ENCODE peak calls at places on chromosomes 2 and 18, in four cellular contexts. One of them, this sample, is unnamed.

GRCh38 chr2:195322324-195322723 is 334.7 kb upstream of the SLC39A10 start:
- DNase-seq in CD8-positive, alpha-beta T cell: no peak
- DNase-seq in fibroblast of pulmonary artery: no peak
- DNase-seq in body of pancreas: peak
- DNase-seq in this sample: no peak

GRCh38 chr18:61898576-61899205 is 5.9 kb upstream of the RNF152 start:
- DNase-seq in CD8-positive, alpha-beta T cell: no peak
- DNase-seq in fibroblast of pulmonary artery: no peak
- DNase-seq in body of pancreas: no peak
- DNase-seq in this sample: no peak

GRCh38 chr2:219512524-219513216 is 1.6 kb upstream of the ASIC4 start:
- DNase-seq in CD8-positive, alpha-beta T cell: no peak
- DNase-seq in fibroblast of pulmonary artery: no peak
- DNase-seq in body of pancreas: no peak
- DNase-seq in this sample: no peak

GRCh38 chr2:223055140-223055539 is 3.1 kb downstream of the KCNE4 start:
- DNase-seq in CD8-positive, alpha-beta T cell: no peak
- DNase-seq in fibroblast of pulmonary artery: peak
- DNase-seq in body of pancreas: peak
- DNase-seq in this sample: no peak

GRCh38 chr2:130834091-130834922 is 2.4 kb upstream of the ARHGEF4 start:
- DNase-seq in CD8-positive, alpha-beta T cell: no peak
- DNase-seq in fibroblast of pulmonary artery: peak
- DNase-seq in body of pancreas: peak
- DNase-seq in this sample: no peak

GRCh38 chr2:84223191-84223590 is 235.9 kb downstream of the SUCLG1 start:
- DNase-seq in CD8-positive, alpha-beta T cell: no peak
- DNase-seq in fibroblast of pulmonary artery: peak
- DNase-seq in body of pancreas: no peak
- DNase-seq in this sample: no peak

GRCh38 chr2:217367464-217367863 is 507.6 kb upstream of the TNP1 start:
- DNase-seq in CD8-positive, alpha-beta T cell: no peak
- DNase-seq in fibroblast of pulmonary artery: no peak
- DNase-seq in body of pancreas: no peak
- DNase-seq in this sample: no peak

GRCh38 chr2:230896346-230897115 is 28.5 kb downstream of the GPR55 start:
- DNase-seq in CD8-positive, alpha-beta T cell: no peak
- DNase-seq in fibroblast of pulmonary artery: no peak
- DNase-seq in body of pancreas: no peak
- DNase-seq in this sample: no peak

GRCh38 chr2:42562474-42563144 is 5.8 kb upstream of the MTA3 start:
- DNase-seq in CD8-positive, alpha-beta T cell: no peak
- DNase-seq in fibroblast of pulmonary artery: no peak
- DNase-seq in body of pancreas: peak
- DNase-seq in this sample: no peak

GRCh38 chr2:140892429-140892828 is 1238.4 kb downstream of the LRP1B start:
- DNase-seq in CD8-positive, alpha-beta T cell: no peak
- DNase-seq in fibroblast of pulmonary artery: peak
- DNase-seq in body of pancreas: no peak
- DNase-seq in this sample: no peak

GRCh38 chr2:73099486-73099885 is 13.3 kb downstream of the RAB11FIP5 start:
- DNase-seq in CD8-positive, alpha-beta T cell: no peak
- DNase-seq in fibroblast of pulmonary artery: no peak
- DNase-seq in body of pancreas: no peak
- DNase-seq in this sample: no peak

GRCh38 chr18:64311859-64312258 is 163.0 kb upstream of the LINC00305 start:
- DNase-seq in CD8-positive, alpha-beta T cell: no peak
- DNase-seq in fibroblast of pulmonary artery: no peak
- DNase-seq in body of pancreas: no peak
- DNase-seq in this sample: no peak

GRCh38 chr2:20506281-20506685 is 59.4 kb downstream of the RHOB start:
- DNase-seq in CD8-positive, alpha-beta T cell: no peak
- DNase-seq in fibroblast of pulmonary artery: peak
- DNase-seq in body of pancreas: no peak
- DNase-seq in this sample: no peak

GRCh38 chr2:20530520-20530919 is 83.6 kb downstream of the RHOB start:
- DNase-seq in CD8-positive, alpha-beta T cell: no peak
- DNase-seq in fibroblast of pulmonary artery: no peak
- DNase-seq in body of pancreas: no peak
- DNase-seq in this sample: no peak

GRCh38 chr2:33607905-33608304 is 8.8 kb upstream of the FAM98A start:
- DNase-seq in CD8-positive, alpha-beta T cell: no peak
- DNase-seq in fibroblast of pulmonary artery: peak
- DNase-seq in body of pancreas: no peak
- DNase-seq in this sample: no peak

GRCh38 chr2:132426033-132426432 is 9.4 kb downstream of the GPR39 start:
- DNase-seq in CD8-positive, alpha-beta T cell: no peak
- DNase-seq in fibroblast of pulmonary artery: no peak
- DNase-seq in body of pancreas: no peak
- DNase-seq in this sample: no peak

GRCh38 chr18:78769502-78770113 is 210.0 kb upstream of the SALL3 start:
- DNase-seq in CD8-positive, alpha-beta T cell: no peak
- DNase-seq in fibroblast of pulmonary artery: no peak
- DNase-seq in body of pancreas: no peak
- DNase-seq in this sample: no peak

GRCh38 chr2:25491966-25492532 is 150.3 kb upstream of the DNMT3A start:
- DNase-seq in CD8-positive, alpha-beta T cell: no peak
- DNase-seq in fibroblast of pulmonary artery: peak
- DNase-seq in body of pancreas: no peak
- DNase-seq in this sample: no peak

DNA sequence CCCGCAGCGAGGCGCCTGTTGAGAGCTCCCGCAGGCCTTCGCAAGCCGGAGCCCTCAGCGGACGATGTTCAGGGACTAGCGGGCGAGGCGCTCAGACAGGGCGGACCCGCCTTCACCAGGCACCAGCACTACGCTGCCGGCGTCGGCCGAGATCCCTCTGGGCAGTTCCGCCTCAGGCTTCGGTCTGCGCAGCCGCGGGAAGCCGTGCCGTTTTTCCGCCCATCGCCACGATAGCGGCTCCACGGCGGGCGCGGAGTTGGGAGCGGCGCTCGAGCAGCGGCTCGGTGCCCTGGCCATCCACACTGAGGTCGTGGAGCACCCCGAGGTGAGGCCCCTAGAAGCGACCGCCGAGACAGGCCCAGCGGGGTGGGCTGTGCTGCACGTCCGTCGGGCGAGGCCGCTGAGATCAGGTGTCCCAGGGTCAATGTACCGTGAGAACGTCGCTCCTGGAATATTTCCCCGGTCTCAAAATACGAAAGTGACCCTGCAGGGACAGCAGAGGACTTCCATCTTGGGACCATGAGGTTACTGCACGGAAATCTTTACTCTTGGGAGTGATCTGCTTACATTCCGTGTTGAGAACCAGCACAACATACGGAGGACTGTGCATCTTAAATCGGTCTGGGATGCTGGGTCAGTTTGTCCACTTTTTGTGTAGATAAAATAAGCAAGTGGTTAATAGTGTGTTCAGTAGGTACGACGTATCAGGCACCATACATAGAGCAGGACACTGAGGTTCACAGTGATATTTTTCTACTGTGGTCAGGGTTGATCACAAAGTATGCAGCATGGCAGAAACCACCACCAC is 13.3 kb upstream of the MTIF2 start:
- DNase-seq in CD8-positive, alpha-beta T cell: peak
- DNase-seq in fibroblast of pulmonary artery: peak
- DNase-seq in body of pancreas: peak
- DNase-seq in this sample: peak
- TF ChIP-seq CTCF in CD8-positive, alpha-beta T cell: no peak
- TF ChIP-seq CTCF in fibroblast of pulmonary artery: no peak
- TF ChIP-seq CTCF in body of pancreas: no peak
- TF ChIP-seq CTCF in this sample: no peak

DNA sequence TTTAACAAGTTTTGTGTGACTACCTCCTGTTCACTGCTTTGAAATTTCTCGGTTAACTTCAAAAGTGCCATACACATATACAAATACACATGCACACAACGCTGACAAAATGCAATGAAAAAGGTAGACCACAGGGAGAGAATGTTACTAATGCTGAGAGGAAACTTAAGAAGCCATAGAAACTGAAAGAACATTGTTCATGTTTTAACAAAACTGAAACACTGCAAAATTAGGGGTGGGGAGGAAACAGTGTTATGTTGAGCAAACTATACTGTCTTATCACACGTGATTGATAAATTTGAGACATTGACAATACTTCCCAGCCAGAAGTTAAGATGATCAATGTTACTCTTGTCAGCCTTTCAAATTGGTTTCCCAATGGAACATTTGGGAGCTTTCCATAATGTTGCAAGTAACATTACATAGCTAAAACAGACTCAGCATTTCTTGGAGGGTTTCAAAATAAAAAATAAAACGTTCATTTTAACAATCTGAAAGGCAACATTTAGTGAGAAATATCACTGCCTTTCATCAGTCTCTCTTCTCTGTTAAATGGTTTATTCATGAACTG is 165.5 kb downstream of the L3MBTL4 start:
- DNase-seq in CD8-positive, alpha-beta T cell: no peak
- DNase-seq in fibroblast of pulmonary artery: no peak
- DNase-seq in body of pancreas: no peak
- DNase-seq in this sample: no peak
- TF ChIP-seq CTCF in CD8-positive, alpha-beta T cell: no peak
- TF ChIP-seq CTCF in fibroblast of pulmonary artery: no peak
- TF ChIP-seq CTCF in body of pancreas: no peak
- TF ChIP-seq CTCF in this sample: no peak

GRCh38 chr2:179893616-179894015 is 32.2 kb upstream of the ZNF385B start:
- DNase-seq in CD8-positive, alpha-beta T cell: no peak
- DNase-seq in fibroblast of pulmonary artery: no peak
- DNase-seq in body of pancreas: no peak
- DNase-seq in this sample: no peak

GRCh38 chr2:179899666-179900065 is 38.3 kb upstream of the ZNF385B start:
- DNase-seq in CD8-positive, alpha-beta T cell: no peak
- DNase-seq in fibroblast of pulmonary artery: no peak
- DNase-seq in body of pancreas: no peak
- DNase-seq in this sample: no peak

GRCh38 chr2:179900655-179901054 is 39.2 kb upstream of the ZNF385B start:
- DNase-seq in CD8-positive, alpha-beta T cell: no peak
- DNase-seq in fibroblast of pulmonary artery: no peak
- DNase-seq in body of pancreas: no peak
- DNase-seq in this sample: no peak

DNA sequence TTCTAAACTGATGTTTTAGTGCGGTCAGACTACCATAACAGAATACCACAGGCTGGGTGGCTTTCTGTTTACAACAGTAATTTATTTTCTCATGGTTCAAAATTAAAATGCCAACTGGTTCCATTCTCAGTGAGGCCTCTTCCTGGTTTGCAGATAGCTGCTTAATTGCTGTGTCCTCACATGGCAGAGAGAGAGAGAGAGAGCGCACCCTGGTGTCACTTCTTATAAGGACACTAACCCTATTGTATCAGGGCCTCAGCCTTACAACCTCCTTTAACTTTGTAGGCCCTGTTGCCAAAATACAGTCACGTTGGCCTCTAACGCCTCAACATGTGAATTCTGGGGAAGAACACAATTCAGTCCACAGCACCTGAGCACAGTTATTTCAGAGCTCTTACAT is 37.5 kb upstream of the ZNF385B start:
- DNase-seq in CD8-positive, alpha-beta T cell: no peak
- DNase-seq in fibroblast of pulmonary artery: peak
- DNase-seq in body of pancreas: no peak
- DNase-seq in this sample: no peak
- TF ChIP-seq CTCF in CD8-positive, alpha-beta T cell: no peak
- TF ChIP-seq CTCF in fibroblast of pulmonary artery: peak
- TF ChIP-seq CTCF in body of pancreas: no peak
- TF ChIP-seq CTCF in this sample: peak

DNA sequence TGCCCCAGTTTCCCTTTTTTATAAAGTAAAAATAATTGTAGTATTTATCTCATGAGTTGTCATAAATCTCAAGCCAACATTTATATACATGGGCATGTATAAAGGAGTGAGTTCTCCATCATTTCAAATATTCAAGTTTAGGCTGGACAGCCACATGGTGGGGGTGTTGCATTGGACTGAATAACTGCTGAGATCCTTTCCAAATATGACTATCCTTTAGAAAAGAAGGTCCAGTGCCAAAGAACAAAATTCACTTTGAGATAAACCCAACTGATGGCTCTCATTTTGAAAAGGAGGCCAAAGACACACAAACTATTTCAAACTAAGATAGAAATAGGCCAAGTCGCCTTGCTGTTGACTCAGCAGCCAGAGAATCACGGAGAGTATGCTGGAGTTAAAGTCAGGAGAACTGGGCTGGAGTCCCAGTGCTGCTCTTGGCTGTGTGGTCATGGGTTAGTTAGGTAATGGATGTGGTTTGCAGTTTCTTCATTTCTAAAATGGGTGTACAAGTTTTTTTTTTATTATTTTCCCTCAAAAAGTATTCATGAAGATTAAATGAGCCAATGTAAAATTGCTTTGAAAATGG is 204.4 kb upstream of the LRATD1 start:
- DNase-seq in CD8-positive, alpha-beta T cell: no peak
- DNase-seq in fibroblast of pulmonary artery: peak
- DNase-seq in body of pancreas: no peak
- DNase-seq in this sample: peak
- TF ChIP-seq CTCF in CD8-positive, alpha-beta T cell: no peak
- TF ChIP-seq CTCF in fibroblast of pulmonary artery: no peak
- TF ChIP-seq CTCF in body of pancreas: peak
- TF ChIP-seq CTCF in this sample: peak

GRCh38 chr2:118148133-118148532 is 59.9 kb downstream of the INSIG2 start:
- DNase-seq in CD8-positive, alpha-beta T cell: no peak
- DNase-seq in fibroblast of pulmonary artery: no peak
- DNase-seq in body of pancreas: no peak
- DNase-seq in this sample: no peak

GRCh38 chr2:118146315-118147283 is 58.3 kb downstream of the INSIG2 start:
- DNase-seq in CD8-positive, alpha-beta T cell: no peak
- DNase-seq in fibroblast of pulmonary artery: no peak
- DNase-seq in body of pancreas: no peak
- DNase-seq in this sample: no peak

GRCh38 chr2:118150294-118150693 is 62.0 kb downstream of the INSIG2 start:
- DNase-seq in CD8-positive, alpha-beta T cell: no peak
- DNase-seq in fibroblast of pulmonary artery: no peak
- DNase-seq in body of pancreas: no peak
- DNase-seq in this sample: no peak

GRCh38 chr2:118145806-118146205 is 57.5 kb downstream of the INSIG2 start:
- DNase-seq in CD8-positive, alpha-beta T cell: no peak
- DNase-seq in fibroblast of pulmonary artery: no peak
- DNase-seq in body of pancreas: no peak
- DNase-seq in this sample: no peak

GRCh38 chr2:118148809-118149208 is 60.5 kb downstream of the INSIG2 start:
- DNase-seq in CD8-positive, alpha-beta T cell: no peak
- DNase-seq in fibroblast of pulmonary artery: peak
- DNase-seq in body of pancreas: no peak
- DNase-seq in this sample: peak
- TF ChIP-seq CTCF in CD8-positive, alpha-beta T cell: no peak
- TF ChIP-seq CTCF in fibroblast of pulmonary artery: no peak
- TF ChIP-seq CTCF in body of pancreas: no peak
- TF ChIP-seq CTCF in this sample: peak

DNA sequence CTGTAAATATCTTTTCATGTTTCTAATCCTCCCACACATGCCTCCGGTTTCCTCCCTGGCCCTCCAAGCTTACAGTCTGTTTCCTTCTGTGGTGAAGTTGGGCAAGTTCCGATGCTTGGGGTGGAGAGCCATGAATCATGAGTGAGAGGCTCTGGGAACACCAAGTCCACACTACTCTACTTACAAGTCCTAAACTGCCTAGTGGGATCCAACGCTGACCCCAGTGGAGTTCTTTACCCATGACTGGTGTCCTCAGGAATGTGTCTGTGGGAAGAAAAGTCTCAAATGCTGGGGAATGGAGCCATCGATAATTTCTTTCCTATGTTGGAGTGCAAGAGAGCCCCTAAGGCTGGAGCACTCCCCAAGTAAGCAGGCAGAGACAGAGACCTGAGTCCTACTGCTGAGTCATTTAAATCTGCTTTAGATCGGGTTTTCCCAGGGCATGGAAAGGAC is 73.5 kb upstream of the KLF7 start:
- DNase-seq in CD8-positive, alpha-beta T cell: no peak
- DNase-seq in fibroblast of pulmonary artery: peak
- DNase-seq in body of pancreas: peak
- DNase-seq in this sample: peak
- TF ChIP-seq CTCF in CD8-positive, alpha-beta T cell: no peak
- TF ChIP-seq CTCF in fibroblast of pulmonary artery: no peak
- TF ChIP-seq CTCF in body of pancreas: no peak
- TF ChIP-seq CTCF in this sample: no peak

GRCh38 chr2:85621338-85621737 is 5.4 kb downstream of the USP39 start:
- DNase-seq in CD8-positive, alpha-beta T cell: no peak
- DNase-seq in fibroblast of pulmonary artery: no peak
- DNase-seq in body of pancreas: no peak
- DNase-seq in this sample: no peak
- TF ChIP-seq CTCF in CD8-positive, alpha-beta T cell: no peak
- TF ChIP-seq CTCF in fibroblast of pulmonary artery: no peak
- TF ChIP-seq CTCF in body of pancreas: no peak
- TF ChIP-seq CTCF in this sample: no peak

This sample was measured in AG09319.